ENCODE peak calls at places on chromosomes 13 and 19, in six cellular contexts. M, X, T, G, Y and L are unnamed samples.

GRCh38 chr13:100290165-100290801 is 201.4 kb downstream of the PCCA start:
- DNase-seq in T (no peak), G (no peak), X (no peak), M (no peak), Y (no peak), L (no peak)

GRCh38 chr13:36453518-36453917 is 21.2 kb downstream of the CCNA1 start:
- DNase-seq in T (no peak), X (no peak), Y (no peak), G (no peak), M (no peak), L (no peak)

GRCh38 chr19:56350416-56351045 is 35.9 kb upstream of the ZSCAN5A start:
- DNase-seq in X (peak), T (peak), M (no peak), Y (peak), G (peak), L (no peak)

GRCh38 chr13:88464851-88465250 is 793.7 kb downstream of the SLITRK5 start:
- DNase-seq in M (no peak), T (no peak), Y (no peak), X (no peak), G (no peak), L (no peak)

GRCh38 chr13:74251778-74252519 is 117.7 kb upstream of the KLF12 start:
- DNase-seq in X (no peak), T (no peak), Y (no peak), M (no peak), G (no peak), L (no peak)

GRCh38 chr19:44345969-44346368 is 10.5 kb downstream of the ZNF112 start:
- DNase-seq in T (no peak), G (no peak), M (no peak), Y (no peak), X (no peak), L (no peak)

GRCh38 chr19:27671876-27672275 is 1541.1 kb downstream of the UQCRFS1 start:
- DNase-seq in T (no peak), G (no peak), M (no peak), Y (no peak), X (no peak), L (no peak)

GRCh38 chr13:23020246-23020843 is 160.4 kb upstream of the SGCG start:
- DNase-seq in T (peak), Y (peak), X (peak), G (peak), M (no peak), L (no peak)

GRCh38 chr19:16446108-16447014 is 25.4 kb downstream of the EPS15L1 start:
- DNase-seq in X (no peak), T (no peak), M (no peak), G (no peak), Y (no peak), L (no peak)

GRCh38 chr19:36973021-36973843 is 57.1 kb downstream of the ZNF568 start:
- DNase-seq in X (peak), T (no peak), M (peak), G (peak), Y (peak), L (peak)

GRCh38 chr19:45770192-45771101 is 1.4 kb upstream of the SIX5 start:
- DNase-seq in T (peak), Y (peak), M (peak), X (peak), G (peak), L (peak)
- TF ChIP-seq EP300 in T (no peak), Y (peak), M (no peak), X (no peak), G (no peak), L (no peak)

GRCh38 chr19:4904481-4904880 is 1.8 kb upstream of the ARRDC5 start:
- DNase-seq in G (peak), M (no peak), X (no peak), Y (no peak), T (no peak), L (no peak)

GRCh38 chr19:4908311-4908710 is 990 bp upstream of the UHRF1 start:
- DNase-seq in Y (no peak), X (no peak), G (no peak), T (no peak), M (no peak), L (no peak)

GRCh38 chr19:4897146-4897545 is 5.5 kb downstream of the ARRDC5 start:
- DNase-seq in Y (no peak), M (no peak), G (no peak), X (no peak), T (no peak), L (no peak)

GRCh38 chr19:4906963-4907362 is 2.3 kb upstream of the UHRF1 start:
- DNase-seq in G (no peak), Y (no peak), M (no peak), X (no peak), T (no peak), L (no peak)

DNA sequence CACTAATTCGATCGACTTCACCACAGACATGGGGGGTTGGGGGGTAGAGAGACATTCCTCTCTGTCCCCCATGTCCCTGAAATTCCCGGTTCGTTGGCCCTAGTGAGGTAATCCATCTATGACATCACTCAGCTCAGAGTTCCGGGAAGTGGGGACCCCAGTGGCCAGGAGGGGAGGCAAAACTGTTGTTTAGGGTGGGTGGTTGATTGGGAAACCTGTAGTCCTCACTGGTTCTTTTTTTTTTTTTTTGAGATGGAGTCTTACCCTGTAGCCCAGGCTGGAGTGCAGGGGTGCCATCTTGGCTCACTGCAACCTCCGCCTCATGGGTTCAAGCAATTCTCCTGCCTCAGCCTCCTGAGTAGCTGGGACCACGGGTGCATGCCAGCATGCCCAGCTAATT is at the start of gene ARRDC5:
- DNase-seq in T (no peak), X (no peak), Y (no peak), M (no peak), G (no peak), L (no peak)
- H3K27ac ChIP-seq in T (no peak), X (no peak), Y (no peak), M (no peak), G (no peak), L (no peak)

GRCh38 chr19:55041627-55042343 is 3.7 kb upstream of the GP6 start:
- DNase-seq in T (no peak), X (no peak), M (no peak), Y (no peak), G (no peak), L (no peak)
- TF ChIP-seq EP300 in T (no peak), X (no peak), M (no peak), Y (no peak), G (no peak), L (no peak)

GRCh38 chr19:39074205-39074692 is 9.9 kb upstream of the ACP7 start:
- DNase-seq in Y (no peak), T (peak), G (no peak), M (no peak), X (no peak), L (no peak)
- H3K27ac ChIP-seq in Y (no peak), T (peak), G (no peak), M (no peak), X (no peak), L (no peak)